ENCODE peak calls at places on chromosomes 3 and 15, in four cellular contexts. One of them, this sample, is unnamed. For H3K4me1, the result is how much of the 10 kb centered on the place peaks cover.

GRCh38 chr3:107421170-107421792 is 44.0 kb downstream of the CCDC54 start:
- DNase-seq in K562: peak
- DNase-seq in H1: no peak
- DNase-seq in GM12878: no peak
- DNase-seq in this sample: peak

GRCh38 chr3:50345586-50345985 is at the start of gene ZMYND10:
- DNase-seq in K562: peak
- DNase-seq in H1: peak
- DNase-seq in GM12878: no peak
- DNase-seq in this sample: no peak

GRCh38 chr3:180036678-180037455 is at the start of gene PEX5L:
- DNase-seq in K562: no peak
- DNase-seq in H1: peak
- DNase-seq in GM12878: no peak
- DNase-seq in this sample: peak

GRCh38 chr15:41836072-41836471 is 2.6 kb upstream of the PLA2G4B start:
- DNase-seq in K562: no peak
- DNase-seq in H1: no peak
- DNase-seq in GM12878: no peak
- DNase-seq in this sample: no peak

GRCh38 chr3:13135251-13135810 is 62.1 kb upstream of the IQSEC1 start:
- DNase-seq in K562: no peak
- DNase-seq in H1: no peak
- DNase-seq in GM12878: no peak
- DNase-seq in this sample: no peak

GRCh38 chr3:172161390-172161789 is 122.0 kb downstream of the FNDC3B start:
- DNase-seq in K562: no peak
- DNase-seq in H1: no peak
- DNase-seq in GM12878: no peak
- DNase-seq in this sample: no peak

GRCh38 chr3:123258359-123258758 is 56.6 kb downstream of the SEC22A start:
- DNase-seq in K562: no peak
- DNase-seq in H1: no peak
- DNase-seq in GM12878: no peak
- DNase-seq in this sample: no peak

GRCh38 chr15:81184188-81184587 is 12.5 kb upstream of the IL16 start:
- DNase-seq in K562: no peak
- DNase-seq in H1: peak
- DNase-seq in GM12878: no peak
- DNase-seq in this sample: no peak

GRCh38 chr15:60090747-60091146 is 86.6 kb downstream of the FOXB1 start:
- DNase-seq in K562: no peak
- DNase-seq in H1: no peak
- DNase-seq in GM12878: no peak
- DNase-seq in this sample: no peak

GRCh38 chr3:177126015-177126773 is 71.1 kb downstream of the TBL1XR1 start:
- DNase-seq in K562: no peak
- DNase-seq in H1: no peak
- DNase-seq in GM12878: no peak
- DNase-seq in this sample: no peak

GRCh38 chr3:183285318-183285717 is 32.3 kb downstream of the B3GNT5 start:
- DNase-seq in K562: no peak
- DNase-seq in H1: no peak
- DNase-seq in GM12878: no peak
- DNase-seq in this sample: no peak

GRCh38 chr3:13224967-13225366 is 151.7 kb upstream of the IQSEC1 start:
- DNase-seq in K562: no peak
- DNase-seq in H1: no peak
- DNase-seq in GM12878: no peak
- DNase-seq in this sample: peak

GRCh38 chr3:105466495-105467080 is 99.9 kb downstream of the ALCAM start:
- DNase-seq in K562: no peak
- DNase-seq in H1: no peak
- DNase-seq in GM12878: no peak
- DNase-seq in this sample: no peak

GRCh38 chr3:150449169-150449721 is 41.1 kb downstream of the TSC22D2 start:
- DNase-seq in K562: peak
- DNase-seq in H1: no peak
- DNase-seq in GM12878: no peak
- DNase-seq in this sample: no peak

GRCh38 chr3:123451186-123451585 is 2.3 kb upstream of the ADCY5 start:
- DNase-seq in K562: no peak
- DNase-seq in H1: no peak
- DNase-seq in GM12878: no peak
- DNase-seq in this sample: peak

GRCh38 chr3:172355836-172356235 is 92.4 kb downstream of the GHSR start:
- DNase-seq in K562: no peak
- DNase-seq in H1: no peak
- DNase-seq in GM12878: no peak
- DNase-seq in this sample: no peak

GRCh38 chr15:79872358-79873017 is 24.3 kb downstream of the MTHFS start:
- DNase-seq in K562: no peak
- DNase-seq in H1: no peak
- DNase-seq in GM12878: no peak
- DNase-seq in this sample: no peak

GRCh38 chr3:42589382-42590109 is 1.1 kb upstream of the SS18L2 start:
- DNase-seq in K562: no peak
- DNase-seq in H1: no peak
- DNase-seq in GM12878: no peak
- DNase-seq in this sample: no peak

GRCh38 chr15:69897471-69898237 is 200.1 kb downstream of the TLE3 start:
- DNase-seq in K562: no peak
- DNase-seq in H1: no peak
- DNase-seq in GM12878: no peak
- DNase-seq in this sample: no peak

GRCh38 chr3:66803706-66804496 is 194.2 kb upstream of the KBTBD8 start:
- DNase-seq in K562: no peak
- DNase-seq in H1: no peak
- DNase-seq in GM12878: no peak
- DNase-seq in this sample: no peak

GRCh38 chr3:32847520-32847919 is 29.7 kb downstream of the TRIM71 start:
- DNase-seq in K562: no peak
- DNase-seq in H1: no peak
- DNase-seq in GM12878: no peak
- DNase-seq in this sample: no peak

GRCh38 chr3:152069871-152070270 is 196.4 kb downstream of the SUCNR1 start:
- DNase-seq in K562: no peak
- DNase-seq in H1: no peak
- DNase-seq in GM12878: no peak
- DNase-seq in this sample: no peak

GRCh38 chr3:53187430-53187829 is 26.4 kb downstream of the PRKCD start:
- DNase-seq in K562: no peak
- DNase-seq in H1: no peak
- DNase-seq in GM12878: no peak
- DNase-seq in this sample: no peak

GRCh38 chr3:156507285-156507684 is 47.6 kb downstream of the SSR3 start:
- DNase-seq in K562: no peak
- DNase-seq in H1: no peak
- DNase-seq in GM12878: no peak
- DNase-seq in this sample: no peak

GRCh38 chr3:101675709-101676218 is 1.2 kb downstream of the ZBTB11 start:
- DNase-seq in K562: no peak
- DNase-seq in H1: no peak
- DNase-seq in GM12878: no peak
- DNase-seq in this sample: no peak

GRCh38 chr3:42052867-42053351 is 38.2 kb upstream of the TRAK1 start:
- DNase-seq in K562: no peak
- DNase-seq in H1: no peak
- DNase-seq in GM12878: no peak
- DNase-seq in this sample: peak

GRCh38 chr3:138950006-138950644 is 3.1 kb downstream of the FOXL2NB start:
- DNase-seq in K562: no peak
- DNase-seq in H1: peak
- DNase-seq in GM12878: no peak
- DNase-seq in this sample: no peak
- TF ChIP-seq CREB1 in K562: no peak
- TF ChIP-seq CREB1 in H1: no peak
- TF ChIP-seq CREB1 in GM12878: no peak
- TF ChIP-seq CREB1 in this sample: no peak

GRCh38 chr15:73270366-73271097 is 98.2 kb downstream of the HCN4 start:
- DNase-seq in K562: no peak
- DNase-seq in H1: no peak
- DNase-seq in GM12878: no peak
- DNase-seq in this sample: peak

GRCh38 chr15:73268457-73268856 is 100.3 kb downstream of the HCN4 start:
- DNase-seq in K562: no peak
- DNase-seq in H1: no peak
- DNase-seq in GM12878: no peak
- DNase-seq in this sample: no peak

DNA sequence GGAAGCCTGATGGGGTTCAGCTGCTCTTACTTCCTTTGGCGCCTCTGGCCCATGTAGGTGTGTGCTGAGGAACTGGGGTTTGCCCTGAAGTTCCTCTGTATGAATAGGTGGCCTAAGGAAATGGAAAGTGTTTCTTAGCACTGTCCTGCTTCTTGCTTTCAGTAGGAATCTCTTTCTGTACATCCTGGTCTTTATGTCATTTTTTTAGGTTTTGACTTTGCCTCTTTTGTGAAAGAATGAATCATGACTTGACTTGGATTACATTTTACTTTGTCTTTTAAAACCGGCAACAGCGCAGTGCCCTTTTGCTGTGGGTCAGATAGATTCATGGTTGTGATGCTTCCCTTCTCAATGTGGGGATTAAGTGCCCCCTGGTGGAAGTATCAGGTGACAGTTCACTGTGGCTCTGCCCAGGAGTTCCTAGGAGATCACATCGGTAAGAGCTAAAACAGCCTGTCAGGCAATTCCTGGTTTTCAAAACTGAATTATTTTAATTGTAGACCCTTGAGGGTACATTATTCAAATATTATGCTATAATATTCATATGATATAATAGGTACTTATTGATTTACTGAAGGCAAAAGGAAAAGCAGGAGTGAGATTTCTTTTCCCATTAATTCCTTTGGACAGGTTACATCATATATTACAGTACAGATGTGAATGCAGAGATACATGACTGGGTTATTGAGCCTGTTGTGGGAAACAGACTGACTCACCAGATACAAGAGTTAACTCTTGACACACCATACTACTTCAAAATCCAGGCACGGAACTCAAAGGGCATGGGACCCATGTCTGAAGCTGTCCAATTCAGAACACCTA is 95.4 kb downstream of the HCN4 start:
- DNase-seq in K562: peak
- DNase-seq in H1: peak
- DNase-seq in GM12878: no peak
- DNase-seq in this sample: peak
- TF ChIP-seq ATF2 in K562: no peak
- TF ChIP-seq ATF2 in H1: no peak
- TF ChIP-seq ATF2 in GM12878: no peak
- TF ChIP-seq ATF2 in this sample: no peak

DNA sequence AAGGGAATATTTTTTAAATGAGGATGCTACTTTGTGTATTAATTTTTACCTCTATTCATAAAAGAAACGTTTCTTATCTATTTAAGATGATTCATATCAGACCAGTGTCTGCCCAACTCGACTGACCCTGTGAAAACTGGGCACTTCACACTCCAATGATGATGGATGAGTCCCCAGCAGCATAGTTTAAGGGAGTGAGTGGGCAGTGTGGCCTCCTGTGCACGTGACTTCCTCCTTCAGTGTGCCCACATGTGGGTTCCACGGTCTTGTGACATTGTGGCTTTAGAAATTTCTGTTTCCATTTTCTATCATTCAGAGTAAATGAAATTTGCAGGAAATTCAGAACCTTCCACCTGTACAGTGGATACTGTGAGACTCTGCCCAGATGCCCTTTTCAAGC is 10.7 kb downstream of the CCR5AS start:
- DNase-seq in K562: no peak
- DNase-seq in H1: no peak
- DNase-seq in GM12878: peak
- DNase-seq in this sample: no peak
- H3K4me1 ChIP-seq in K562: under half
- H3K4me1 ChIP-seq in H1: under half
- H3K4me1 ChIP-seq in GM12878: under half
- H3K4me1 ChIP-seq in this sample: under half

GRCh38 chr15:67091966-67092677 is 26.7 kb downstream of the SMAD3 start:
- DNase-seq in K562: no peak
- DNase-seq in H1: no peak
- DNase-seq in GM12878: no peak
- DNase-seq in this sample: no peak
- TF ChIP-seq CREB1 in K562: no peak
- TF ChIP-seq CREB1 in H1: no peak
- TF ChIP-seq CREB1 in GM12878: no peak
- TF ChIP-seq CREB1 in this sample: no peak

GRCh38 chr3:111738238-111738637 is 120.8 kb upstream of the PHLDB2 start:
- DNase-seq in K562: no peak
- DNase-seq in H1: no peak
- DNase-seq in GM12878: no peak
- DNase-seq in this sample: no peak

GRCh38 chr3:111737712-111738097 is 121.4 kb upstream of the PHLDB2 start:
- DNase-seq in K562: no peak
- DNase-seq in H1: no peak
- DNase-seq in GM12878: no peak
- DNase-seq in this sample: peak

GRCh38 chr3:111737056-111737711 is 121.9 kb upstream of the PHLDB2 start:
- DNase-seq in K562: no peak
- DNase-seq in H1: no peak
- DNase-seq in GM12878: no peak
- DNase-seq in this sample: no peak

GRCh38 chr3:111739241-111739952 is 119.7 kb upstream of the PHLDB2 start:
- DNase-seq in K562: no peak
- DNase-seq in H1: no peak
- DNase-seq in GM12878: no peak
- DNase-seq in this sample: peak

DNA sequence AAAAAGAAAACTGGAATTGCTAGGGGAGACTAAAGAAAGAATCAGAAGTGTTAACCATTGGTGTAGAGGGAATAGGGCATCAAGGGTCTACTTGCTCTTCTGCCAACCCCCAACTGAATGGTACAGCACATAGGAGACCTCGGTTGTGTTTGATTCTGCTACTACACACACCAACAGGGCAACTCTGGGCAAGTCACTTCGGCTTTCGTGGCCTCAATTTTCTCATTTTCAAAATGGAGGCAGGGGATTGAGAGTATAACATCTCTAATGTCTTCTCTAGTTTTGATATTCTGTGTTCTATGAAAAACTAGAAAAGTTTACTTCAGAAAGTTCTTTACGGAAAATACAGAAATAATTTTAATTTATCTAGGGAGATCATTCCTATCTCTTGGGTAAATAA is 120.3 kb upstream of the PHLDB2 start:
- DNase-seq in K562: no peak
- DNase-seq in H1: no peak
- DNase-seq in GM12878: no peak
- DNase-seq in this sample: no peak
- TF ChIP-seq ATF2 in K562: no peak
- TF ChIP-seq ATF2 in H1: no peak
- TF ChIP-seq ATF2 in GM12878: no peak
- TF ChIP-seq ATF2 in this sample: no peak

This sample was measured in HepG2.